ENCODE peak calls at places on chromosomes 3 and 15, in seven cellular contexts. K is transverse colon; V is IMR-90; D is fibroblast of mammary gland; F is pons; O is naive thymus-derived CD8-positive, alpha-beta T cell; Y is breast epithelium. Q is an unnamed sample.

GRCh38 chr3:182621435-182622240 is 171.7 kb upstream of the ATP11B start:
- DNase-seq in F (peak), D (no peak), K (no peak), Y (no peak), O (no peak), V (no peak), Q (no peak)

GRCh38 chr3:34001990-34002389 is 203.6 kb downstream of the PDCD6IP start:
- DNase-seq in K (no peak), O (no peak), V (peak), Y (no peak), F (no peak), D (no peak), Q (no peak)

GRCh38 chr3:127668906-127669305 is 3.8 kb upstream of the ABTB1 start:
- DNase-seq in D (no peak), O (no peak), Y (no peak), K (no peak), V (no peak), F (no peak), Q (no peak)

GRCh38 chr3:156687023-156687422 is 12.6 kb downstream of the TIPARP start:
- DNase-seq in D (no peak), Y (no peak), V (peak), F (no peak), O (no peak), K (no peak), Q (no peak)

GRCh38 chr15:76235186-76235826 is 76.0 kb downstream of the ETFA start:
- DNase-seq in D (peak), Y (no peak), V (peak), O (no peak), K (no peak), F (peak), Q (no peak)

GRCh38 chr3:146577662-146578061 is 27.5 kb downstream of the PLSCR5 start:
- DNase-seq in Y (no peak), V (peak), K (peak), D (peak), F (peak), O (no peak), Q (no peak)

GRCh38 chr15:53791616-53792015 is 32.2 kb upstream of the WDR72 start:
- DNase-seq in Y (no peak), F (no peak), V (no peak), K (no peak), D (no peak), O (no peak), Q (no peak)

GRCh38 chr3:2153047-2153446 is 54.4 kb downstream of the CNTN4 start:
- DNase-seq in F (no peak), Y (no peak), O (no peak), K (no peak), D (no peak), V (no peak), Q (no peak)

GRCh38 chr3:126535636-126536035 is 11.7 kb downstream of the CHST13 start:
- DNase-seq in F (no peak), K (no peak), Y (no peak), D (no peak), O (no peak), V (no peak), Q (no peak)

GRCh38 chr3:9913601-9914000 is 3.3 kb upstream of the IL17RC start:
- DNase-seq in V (no peak), O (no peak), Y (peak), D (no peak), F (no peak), K (no peak), Q (no peak)

GRCh38 chr3:188442430-188442829 is 288.5 kb downstream of the LPP start:
- DNase-seq in K (no peak), D (no peak), O (no peak), F (no peak), V (no peak), Y (no peak), Q (no peak)

GRCh38 chr15:68792901-68793766 is 27.6 kb downstream of the ANP32A start:
- DNase-seq in V (no peak), O (no peak), Y (peak), D (no peak), K (peak), F (no peak), Q (no peak)

GRCh38 chr3:3573341-3573740 is 225.9 kb upstream of the LRRN1 start:
- DNase-seq in K (no peak), O (no peak), D (no peak), V (no peak), F (no peak), Y (no peak), Q (no peak)

GRCh38 chr15:89740137-89740536 is 10.9 kb downstream of the MESP1 start:
- DNase-seq in O (peak), D (peak), V (peak), F (peak), K (peak), Y (no peak), Q (peak)

GRCh38 chr15:78018968-78019644 is 58.4 kb downstream of the TBC1D2B start:
- DNase-seq in O (no peak), Y (no peak), F (peak), V (no peak), D (no peak), K (no peak), Q (no peak)

GRCh38 chr3:11434017-11434526 is 161.9 kb downstream of the ATG7 start:
- DNase-seq in O (no peak), F (peak), V (peak), Y (no peak), K (peak), D (peak), Q (peak)

GRCh38 chr15:77821188-77821958 is 188.7 kb upstream of the LINGO1 start:
- DNase-seq in K (peak), Y (no peak), F (peak), V (peak), O (no peak), D (peak), Q (peak)

GRCh38 chr15:73996939-73997338 is 2.4 kb downstream of the PML start:
- DNase-seq in Y (no peak), V (no peak), O (no peak), D (peak), K (no peak), F (peak), Q (no peak)

GRCh38 chr3:15805756-15806266 is 8.0 kb upstream of the ANKRD28 start:
- DNase-seq in Y (no peak), F (no peak), V (peak), D (peak), K (no peak), O (no peak), Q (no peak)

GRCh38 chr15:94383041-94383440 is 151.7 kb downstream of the MCTP2 start:
- DNase-seq in Y (no peak), V (no peak), K (no peak), O (no peak), F (no peak), D (no peak), Q (no peak)

GRCh38 chr15:59174846-59175831 is 31.5 kb upstream of the LDHAL6B start:
- DNase-seq in K (peak), V (peak), F (peak), O (no peak), Y (no peak), D (peak), Q (peak)

GRCh38 chr3:109275702-109276293 is 40.5 kb downstream of the DPPA2 start:
- DNase-seq in D (peak), F (peak), Y (no peak), K (peak), O (no peak), V (peak), Q (peak)

GRCh38 chr3:129984124-129984523 is 9.6 kb downstream of the TRH start:
- DNase-seq in O (no peak), D (no peak), F (no peak), V (no peak), Y (no peak), K (no peak), Q (no peak)

GRCh38 chr3:42052867-42053351 is 38.2 kb upstream of the TRAK1 start:
- DNase-seq in K (no peak), V (peak), F (peak), D (no peak), O (no peak), Y (no peak), Q (peak)

GRCh38 chr3:39166932-39167532 is 13.6 kb upstream of the CSRNP1 start:
- DNase-seq in V (peak), Y (no peak), O (no peak), F (peak), K (no peak), D (peak), Q (no peak)

GRCh38 chr3:73805435-73805834 is 180.7 kb upstream of the PDZRN3 start:
- DNase-seq in V (no peak), F (peak), Y (no peak), D (peak), O (no peak), K (peak), Q (no peak)

GRCh38 chr3:151976211-151977050 is 103.0 kb downstream of the SUCNR1 start:
- DNase-seq in F (peak), O (no peak), Y (no peak), V (peak), K (no peak), D (peak), Q (no peak)

GRCh38 chr15:60945196-60945595 is 283.9 kb downstream of the RORA start:
- DNase-seq in D (no peak), K (peak), F (peak), V (no peak), O (no peak), Y (no peak), Q (peak)

GRCh38 chr15:60400957-60401356 is 3.2 kb upstream of the ANXA2 start:
- DNase-seq in F (no peak), Y (no peak), O (no peak), K (no peak), V (no peak), D (no peak), Q (no peak)

GRCh38 chr15:59688383-59688887 is 685 bp downstream of the BNIP2 start:
- DNase-seq in F (peak), V (peak), Y (no peak), K (no peak), O (no peak), D (peak), Q (no peak)

GRCh38 chr3:111737056-111737711 is 121.9 kb upstream of the PHLDB2 start:
- DNase-seq in D (no peak), Y (no peak), V (no peak), K (no peak), O (no peak), F (no peak), Q (no peak)

GRCh38 chr3:57130426-57131209 is 34.5 kb downstream of the IL17RD start:
- DNase-seq in O (no peak), K (no peak), Y (no peak), D (no peak), F (no peak), V (no peak), Q (no peak)

GRCh38 chr3:126356373-126357298 is 572 bp downstream of the KLF15 start:
- DNase-seq in D (peak), F (no peak), Y (no peak), O (peak), K (peak), V (no peak), Q (peak)

GRCh38 chr3:135849827-135850226 is 115.7 kb upstream of the PPP2R3A start:
- DNase-seq in V (no peak), O (no peak), F (no peak), D (no peak), Y (no peak), K (no peak), Q (no peak)

GRCh38 chr3:138912237-138912636 is 34.7 kb downstream of the FOXL2 start:
- DNase-seq in Y (no peak), D (no peak), O (no peak), K (no peak), V (peak), F (no peak), Q (no peak)